ENCODE peak calls at places on chromosomes 4 and X, in five cellular contexts. One of them, this sample, is unnamed.

GRCh38 chr4:168502886-168503285 is 6.0 kb downstream of the PALLD start:
- DNase-seq in brain microvascular endothelial cell: no peak
- DNase-seq in AG20443: no peak
- DNase-seq in Caki2: no peak
- DNase-seq in foreskin fibroblast: no peak
- DNase-seq in this sample: no peak

GRCh38 chr4:55378617-55379467 is 16.9 kb upstream of the TMEM165 start:
- DNase-seq in brain microvascular endothelial cell: peak
- DNase-seq in AG20443: no peak
- DNase-seq in Caki2: no peak
- DNase-seq in foreskin fibroblast: peak
- DNase-seq in this sample: no peak

GRCh38 chr4:172356002-172356401 is 542.8 kb downstream of the GALNTL6 start:
- DNase-seq in brain microvascular endothelial cell: no peak
- DNase-seq in AG20443: no peak
- DNase-seq in Caki2: peak
- DNase-seq in foreskin fibroblast: peak
- DNase-seq in this sample: no peak

GRCh38 chr4:146978641-146979040 is 33.0 kb upstream of the TTC29 start:
- DNase-seq in brain microvascular endothelial cell: no peak
- DNase-seq in AG20443: no peak
- DNase-seq in Caki2: no peak
- DNase-seq in foreskin fibroblast: no peak
- DNase-seq in this sample: no peak

GRCh38 chrX:147494365-147494764 is 417.4 kb upstream of the FMR1 start:
- DNase-seq in brain microvascular endothelial cell: no peak
- DNase-seq in AG20443: no peak
- DNase-seq in Caki2: no peak
- DNase-seq in foreskin fibroblast: no peak
- DNase-seq in this sample: no peak

GRCh38 chr4:8793571-8794160 is 78.0 kb downstream of the HMX1 start:
- DNase-seq in brain microvascular endothelial cell: no peak
- DNase-seq in AG20443: no peak
- DNase-seq in Caki2: no peak
- DNase-seq in foreskin fibroblast: no peak
- DNase-seq in this sample: no peak

GRCh38 chrX:123964155-123964554 is 2.6 kb downstream of the STAG2 start:
- DNase-seq in brain microvascular endothelial cell: no peak
- DNase-seq in AG20443: no peak
- DNase-seq in Caki2: no peak
- DNase-seq in foreskin fibroblast: peak
- DNase-seq in this sample: no peak

GRCh38 chr4:6225469-6225868 is 25.1 kb upstream of the JAKMIP1 start:
- DNase-seq in brain microvascular endothelial cell: peak
- DNase-seq in AG20443: peak
- DNase-seq in Caki2: peak
- DNase-seq in foreskin fibroblast: peak
- DNase-seq in this sample: no peak

GRCh38 chrX:11557120-11557519 is 108.6 kb downstream of the ARHGAP6 start:
- DNase-seq in brain microvascular endothelial cell: peak
- DNase-seq in AG20443: peak
- DNase-seq in Caki2: no peak
- DNase-seq in foreskin fibroblast: peak
- DNase-seq in this sample: no peak

GRCh38 chrX:22060451-22060940 is 28.4 kb downstream of the PHEX start:
- DNase-seq in brain microvascular endothelial cell: no peak
- DNase-seq in AG20443: no peak
- DNase-seq in Caki2: no peak
- DNase-seq in foreskin fibroblast: no peak
- DNase-seq in this sample: no peak

GRCh38 chrX:57453901-57454300 is 137.9 kb upstream of the ZXDB start:
- DNase-seq in brain microvascular endothelial cell: no peak
- DNase-seq in AG20443: peak
- DNase-seq in Caki2: no peak
- DNase-seq in foreskin fibroblast: no peak
- DNase-seq in this sample: no peak

GRCh38 chrX:103607385-103608304 is at the start of gene TCEAL3:
- DNase-seq in brain microvascular endothelial cell: no peak
- DNase-seq in AG20443: peak
- DNase-seq in Caki2: no peak
- DNase-seq in foreskin fibroblast: peak
- DNase-seq in this sample: peak

GRCh38 chr4:2911868-2912267 is 51.3 kb downstream of the NOP14 start:
- DNase-seq in brain microvascular endothelial cell: no peak
- DNase-seq in AG20443: no peak
- DNase-seq in Caki2: no peak
- DNase-seq in foreskin fibroblast: no peak
- DNase-seq in this sample: no peak

GRCh38 chrX:117973175-117974075 is 143.2 kb downstream of the KLHL13 start:
- DNase-seq in brain microvascular endothelial cell: no peak
- DNase-seq in AG20443: no peak
- DNase-seq in Caki2: peak
- DNase-seq in foreskin fibroblast: peak
- DNase-seq in this sample: no peak

GRCh38 chrX:27276751-27277150 is 186.4 kb downstream of the PPP4R3C start:
- DNase-seq in brain microvascular endothelial cell: no peak
- DNase-seq in AG20443: no peak
- DNase-seq in Caki2: peak
- DNase-seq in foreskin fibroblast: peak
- DNase-seq in this sample: no peak

GRCh38 chr4:79528241-79528706 is 120.2 kb upstream of the GK2 start:
- DNase-seq in brain microvascular endothelial cell: no peak
- DNase-seq in AG20443: no peak
- DNase-seq in Caki2: peak
- DNase-seq in foreskin fibroblast: no peak
- DNase-seq in this sample: no peak

GRCh38 chr4:143358923-143359694 is 22.4 kb downstream of the GAB1 start:
- DNase-seq in brain microvascular endothelial cell: peak
- DNase-seq in AG20443: peak
- DNase-seq in Caki2: peak
- DNase-seq in foreskin fibroblast: peak
- DNase-seq in this sample: no peak

GRCh38 chr4:38601244-38601915 is 62.6 kb upstream of the KLF3 start:
- DNase-seq in brain microvascular endothelial cell: peak
- DNase-seq in AG20443: no peak
- DNase-seq in Caki2: peak
- DNase-seq in foreskin fibroblast: peak
- DNase-seq in this sample: no peak

GRCh38 chr4:152118108-152118507 is 357.3 kb upstream of the GATB start:
- DNase-seq in brain microvascular endothelial cell: no peak
- DNase-seq in AG20443: no peak
- DNase-seq in Caki2: no peak
- DNase-seq in foreskin fibroblast: no peak
- DNase-seq in this sample: no peak

GRCh38 chr4:44722001-44722400 is 4.4 kb downstream of the GNPDA2 start:
- DNase-seq in brain microvascular endothelial cell: no peak
- DNase-seq in AG20443: no peak
- DNase-seq in Caki2: no peak
- DNase-seq in foreskin fibroblast: no peak
- DNase-seq in this sample: no peak

GRCh38 chrX:1400049-1400448 is 8.1 kb upstream of the SLC25A6 start:
- DNase-seq in brain microvascular endothelial cell: no peak
- DNase-seq in AG20443: no peak
- DNase-seq in Caki2: no peak
- DNase-seq in foreskin fibroblast: no peak
- DNase-seq in this sample: peak

GRCh38 chr4:53987761-53988171 is 76.6 kb downstream of the CHIC2 start:
- DNase-seq in brain microvascular endothelial cell: peak
- DNase-seq in AG20443: peak
- DNase-seq in Caki2: peak
- DNase-seq in foreskin fibroblast: peak
- DNase-seq in this sample: no peak

GRCh38 chr4:6647169-6647568 is 6.7 kb downstream of the MRFAP1 start:
- DNase-seq in brain microvascular endothelial cell: no peak
- DNase-seq in AG20443: no peak
- DNase-seq in Caki2: no peak
- DNase-seq in foreskin fibroblast: no peak
- DNase-seq in this sample: no peak

GRCh38 chr4:186707574-186707973 is 16.1 kb downstream of the FAT1 start:
- DNase-seq in brain microvascular endothelial cell: no peak
- DNase-seq in AG20443: no peak
- DNase-seq in Caki2: no peak
- DNase-seq in foreskin fibroblast: no peak
- DNase-seq in this sample: no peak

GRCh38 chr4:129822708-129823504 is 727.0 kb downstream of the C4orf33 start:
- DNase-seq in brain microvascular endothelial cell: peak
- DNase-seq in AG20443: no peak
- DNase-seq in Caki2: no peak
- DNase-seq in foreskin fibroblast: no peak
- DNase-seq in this sample: no peak

GRCh38 chr4:137861682-137862081 is 329.4 kb upstream of the PCDH18 start:
- DNase-seq in brain microvascular endothelial cell: no peak
- DNase-seq in AG20443: peak
- DNase-seq in Caki2: no peak
- DNase-seq in foreskin fibroblast: peak
- DNase-seq in this sample: no peak

GRCh38 chrX:136170109-136170800 is 22.9 kb downstream of the FHL1 start:
- DNase-seq in brain microvascular endothelial cell: no peak
- DNase-seq in AG20443: peak
- DNase-seq in Caki2: peak
- DNase-seq in foreskin fibroblast: peak
- DNase-seq in this sample: no peak